ENCODE peak calls at places on chromosomes 7 and 10, in five cellular contexts. One of them, this sample, is unnamed.

GRCh38 chr10:63210611-63211196 is 77.6 kb downstream of the NRBF2 start:
- DNase-seq in tibial artery: no peak
- DNase-seq in CD8-positive, alpha-beta memory T cell: no peak
- DNase-seq in OCI-M1: no peak
- DNase-seq in HEK293T: no peak
- DNase-seq in this sample: peak

GRCh38 chr10:74343804-74344203 is 192.8 kb downstream of the ADK start:
- DNase-seq in HEK293T: no peak
- DNase-seq in tibial artery: no peak
- DNase-seq in OCI-M1: no peak
- DNase-seq in CD8-positive, alpha-beta memory T cell: no peak
- DNase-seq in this sample: no peak

GRCh38 chr7:99499356-99499712 is 747 bp downstream of the ZNF394 start:
- DNase-seq in HEK293T: no peak
- DNase-seq in CD8-positive, alpha-beta memory T cell: peak
- DNase-seq in tibial artery: no peak
- DNase-seq in OCI-M1: peak
- DNase-seq in this sample: no peak

GRCh38 chr7:77685219-77685618 is 11.0 kb upstream of the RSBN1L start:
- DNase-seq in tibial artery: no peak
- DNase-seq in HEK293T: no peak
- DNase-seq in OCI-M1: no peak
- DNase-seq in CD8-positive, alpha-beta memory T cell: no peak
- DNase-seq in this sample: no peak

GRCh38 chr7:30561389-30561788 is 33.3 kb upstream of the GARS1 start:
- DNase-seq in CD8-positive, alpha-beta memory T cell: no peak
- DNase-seq in OCI-M1: no peak
- DNase-seq in tibial artery: peak
- DNase-seq in HEK293T: no peak
- DNase-seq in this sample: no peak

GRCh38 chr10:5546891-5547683 is 22.3 kb downstream of the CALML3 start:
- DNase-seq in OCI-M1: no peak
- DNase-seq in tibial artery: peak
- DNase-seq in HEK293T: no peak
- DNase-seq in CD8-positive, alpha-beta memory T cell: no peak
- DNase-seq in this sample: peak

GRCh38 chr10:1205450-1206030 is 149.4 kb downstream of the WDR37 start:
- DNase-seq in tibial artery: no peak
- DNase-seq in CD8-positive, alpha-beta memory T cell: no peak
- DNase-seq in HEK293T: no peak
- DNase-seq in OCI-M1: no peak
- DNase-seq in this sample: no peak

GRCh38 chr7:150927954-150928340 is 50.2 kb downstream of the KCNH2 start:
- DNase-seq in tibial artery: no peak
- DNase-seq in HEK293T: no peak
- DNase-seq in OCI-M1: peak
- DNase-seq in CD8-positive, alpha-beta memory T cell: no peak
- DNase-seq in this sample: no peak

GRCh38 chr10:95308389-95309302 is 17.8 kb upstream of the PDLIM1 start:
- DNase-seq in CD8-positive, alpha-beta memory T cell: no peak
- DNase-seq in OCI-M1: peak
- DNase-seq in tibial artery: peak
- DNase-seq in HEK293T: peak
- DNase-seq in this sample: no peak

GRCh38 chr7:1864126-1864940 is 194.3 kb downstream of the ELFN1 start:
- DNase-seq in CD8-positive, alpha-beta memory T cell: no peak
- DNase-seq in HEK293T: no peak
- DNase-seq in tibial artery: no peak
- DNase-seq in OCI-M1: no peak
- DNase-seq in this sample: no peak

GRCh38 chr7:87416682-87417587 is 58.5 kb downstream of the ABCB4 start:
- DNase-seq in tibial artery: peak
- DNase-seq in CD8-positive, alpha-beta memory T cell: peak
- DNase-seq in OCI-M1: peak
- DNase-seq in HEK293T: peak
- DNase-seq in this sample: peak

GRCh38 chr7:128017880-128018845 is 13.1 kb downstream of the LRRC4 start:
- DNase-seq in CD8-positive, alpha-beta memory T cell: no peak
- DNase-seq in HEK293T: no peak
- DNase-seq in OCI-M1: no peak
- DNase-seq in tibial artery: no peak
- DNase-seq in this sample: no peak

GRCh38 chr7:103065666-103066065 is 8.9 kb downstream of the FBXL13 start:
- DNase-seq in tibial artery: peak
- DNase-seq in HEK293T: peak
- DNase-seq in CD8-positive, alpha-beta memory T cell: peak
- DNase-seq in OCI-M1: peak
- DNase-seq in this sample: peak

GRCh38 chr7:98618786-98619185 is 1.7 kb downstream of the NPTX2 start:
- DNase-seq in OCI-M1: no peak
- DNase-seq in tibial artery: no peak
- DNase-seq in CD8-positive, alpha-beta memory T cell: no peak
- DNase-seq in HEK293T: no peak
- DNase-seq in this sample: no peak

GRCh38 chr10:35639651-35640311 is 2.3 kb downstream of the FZD8 start:
- DNase-seq in CD8-positive, alpha-beta memory T cell: peak
- DNase-seq in HEK293T: no peak
- DNase-seq in tibial artery: peak
- DNase-seq in OCI-M1: no peak
- DNase-seq in this sample: peak

GRCh38 chr7:41046221-41046761 is 656.6 kb downstream of the INHBA start:
- DNase-seq in OCI-M1: no peak
- DNase-seq in tibial artery: no peak
- DNase-seq in HEK293T: no peak
- DNase-seq in CD8-positive, alpha-beta memory T cell: no peak
- DNase-seq in this sample: no peak

GRCh38 chr7:27198871-27199801 is 755 bp downstream of the HOXA13 start:
- DNase-seq in tibial artery: no peak
- DNase-seq in OCI-M1: no peak
- DNase-seq in HEK293T: no peak
- DNase-seq in CD8-positive, alpha-beta memory T cell: no peak
- DNase-seq in this sample: peak

GRCh38 chr10:91077549-91078017 is 142.9 kb upstream of the PCGF5 start:
- DNase-seq in OCI-M1: no peak
- DNase-seq in HEK293T: no peak
- DNase-seq in CD8-positive, alpha-beta memory T cell: no peak
- DNase-seq in tibial artery: peak
- DNase-seq in this sample: no peak

GRCh38 chr10:29328988-29329387 is 40.1 kb downstream of the LYZL1 start:
- DNase-seq in OCI-M1: no peak
- DNase-seq in CD8-positive, alpha-beta memory T cell: no peak
- DNase-seq in tibial artery: peak
- DNase-seq in HEK293T: no peak
- DNase-seq in this sample: no peak

GRCh38 chr7:44060948-44061644 is 4.3 kb downstream of the PGAM2 start:
- DNase-seq in OCI-M1: no peak
- DNase-seq in HEK293T: no peak
- DNase-seq in CD8-positive, alpha-beta memory T cell: no peak
- DNase-seq in tibial artery: peak
- DNase-seq in this sample: no peak

GRCh38 chr7:20075992-20076813 is 141.0 kb downstream of the MACC1 start:
- DNase-seq in OCI-M1: no peak
- DNase-seq in CD8-positive, alpha-beta memory T cell: no peak
- DNase-seq in HEK293T: no peak
- DNase-seq in tibial artery: no peak
- DNase-seq in this sample: no peak

GRCh38 chr10:108014145-108014901 is 849.8 kb upstream of the SORCS1 start:
- DNase-seq in CD8-positive, alpha-beta memory T cell: no peak
- DNase-seq in HEK293T: no peak
- DNase-seq in tibial artery: no peak
- DNase-seq in OCI-M1: no peak
- DNase-seq in this sample: no peak

This sample was measured in activated T-cell treated with anti-CD3 and anti-CD28 coated beads, Interleukin-2, amount 50 U/mL, for 48 hours.